ENCODE peak calls at places on chromosome 3, in six cellular contexts. U is A549; L is NCI-H345; F is adrenal gland; S is stimulated activated naive CD8-positive, alpha-beta T cell treated with anti-CD3 and anti-CD28 coated beads, Interleukin-15, Interleukin-2, amounts not matched to agents 100 U/mL and 50 U/mL, for 24 hours; N is mucosa of descending colon. A is an unnamed sample.

GRCh38 chr3:186024210-186024609 is 84.7 kb downstream of the ETV5 start:
- DNase-seq in U (no peak), L (no peak), F (no peak), S (no peak), N (no peak), A (no peak)

GRCh38 chr3:65277788-65278187 is 590.0 kb upstream of the ADAMTS9 start:
- DNase-seq in U (no peak), L (peak), F (no peak), S (no peak), N (no peak), A (no peak)

GRCh38 chr3:11386413-11387155 is 114.4 kb downstream of the ATG7 start:
- DNase-seq in U (no peak), L (no peak), F (peak), S (no peak), N (no peak), A (no peak)

GRCh38 chr3:129868912-129869311 is 24.6 kb downstream of the TMCC1 start:
- DNase-seq in U (no peak), L (no peak), F (no peak), S (no peak), N (no peak), A (no peak)

GRCh38 chr3:40766396-40766795 is 241.6 kb downstream of the ZNF621 start:
- DNase-seq in U (no peak), L (no peak), F (no peak), S (no peak), N (no peak), A (no peak)

GRCh38 chr3:29420106-29420505 is 139.2 kb downstream of the RBMS3 start:
- DNase-seq in U (no peak), L (no peak), F (no peak), S (no peak), N (no peak), A (no peak)

GRCh38 chr3:98746882-98747281 is 16.3 kb upstream of the ST3GAL6 start:
- DNase-seq in U (no peak), L (no peak), F (no peak), S (no peak), N (no peak), A (no peak)

GRCh38 chr3:148551767-148552260 is 145.9 kb upstream of the AGTR1 start:
- DNase-seq in U (no peak), L (no peak), F (no peak), S (no peak), N (no peak), A (no peak)

GRCh38 chr3:197224034-197224444 is 74.4 kb downstream of the DLG1 start:
- DNase-seq in U (peak), L (peak), F (no peak), S (no peak), N (no peak), A (no peak)

GRCh38 chr3:65828706-65829105 is 210.0 kb downstream of the MAGI1 start:
- DNase-seq in U (no peak), L (no peak), F (no peak), S (no peak), N (no peak), A (no peak)

GRCh38 chr3:135178566-135178965 is 383.5 kb downstream of the EPHB1 start:
- DNase-seq in U (no peak), L (no peak), F (no peak), S (no peak), N (no peak), A (no peak)

GRCh38 chr3:42807929-42808328 is 1.3 kb upstream of the ACKR2 start:
- DNase-seq in U (no peak), L (no peak), F (no peak), S (no peak), N (no peak), A (no peak)

GRCh38 chr3:111667621-111668239 is 72.6 kb upstream of the ZBED2 start:
- DNase-seq in U (no peak), L (no peak), F (peak), S (peak), N (no peak), A (no peak)

GRCh38 chr3:169615833-169616232 is 47.7 kb downstream of the MECOM start:
- DNase-seq in U (no peak), L (no peak), F (no peak), S (no peak), N (no peak), A (no peak)

GRCh38 chr3:141845407-141846049 is 30.9 kb upstream of the ATP1B3 start:
- DNase-seq in U (no peak), L (no peak), F (no peak), S (peak), N (no peak), A (no peak)

GRCh38 chr3:14541646-14542045 is 1.5 kb upstream of the GRIP2 start:
- DNase-seq in U (no peak), L (no peak), F (no peak), S (no peak), N (peak), A (no peak)

GRCh38 chr3:183490653-183491052 is 62.2 kb upstream of the MCF2L2 start:
- DNase-seq in U (peak), L (peak), F (no peak), S (no peak), N (no peak), A (no peak)

A was measured in DMS 273 treated with DMSO at 0.1 percent for 48 hours.